ENCODE peak calls at places on chromosomes 7 and 10, in ten cellular contexts. U, C, Z, D, R, Q, E, W, O and N are unnamed samples. For H3K4me1, the result is how much of the 10 kb centered on the place peaks cover.

GRCh38 chr10:8054498-8055407 is at the start of gene GATA3:
- DNase-seq in U (no peak), C (peak), Z (peak), D (no peak), R (no peak), Q (no peak), E (no peak), W (peak), O (peak), N (peak)

GRCh38 chr7:4707980-4708411 is 25.9 kb downstream of the FOXK1 start:
- DNase-seq in U (no peak), C (no peak), Z (peak), D (no peak), R (no peak), Q (no peak), E (no peak), W (peak), O (no peak), N (no peak)

GRCh38 chr7:81111358-81111757 is 192.5 kb upstream of the SEMA3C start:
- DNase-seq in U (no peak), C (no peak), Z (no peak), D (no peak), R (no peak), Q (no peak), E (peak), W (peak), O (no peak), N (no peak)

GRCh38 chr10:96259150-96259549 is 12.2 kb downstream of the BLNK start:
- DNase-seq in U (no peak), C (no peak), Z (no peak), D (no peak), R (no peak), Q (no peak), E (no peak), W (no peak), O (no peak), N (no peak)

GRCh38 chr10:88228130-88228529 is 355.0 kb downstream of the RNLS start:
- DNase-seq in U (no peak), C (no peak), Z (no peak), D (no peak), R (no peak), Q (no peak), E (no peak), W (no peak), O (no peak), N (no peak)

GRCh38 chr7:104231054-104232046 is 23.5 kb upstream of the ORC5 start:
- DNase-seq in U (no peak), C (no peak), Z (peak), D (no peak), R (peak), Q (peak), E (peak), W (peak), O (peak), N (peak)

GRCh38 chr7:137961200-137962177 is 40.4 kb downstream of the CREB3L2 start:
- DNase-seq in U (peak), C (no peak), Z (no peak), D (no peak), R (no peak), Q (no peak), E (no peak), W (no peak), O (no peak), N (no peak)

GRCh38 chr7:152366662-152367061 is 69.1 kb downstream of the KMT2C start:
- DNase-seq in U (no peak), C (no peak), Z (no peak), D (peak), R (no peak), Q (no peak), E (no peak), W (no peak), O (peak), N (no peak)

GRCh38 chr10:82943142-82943541 is 1068.1 kb downstream of the NRG3 start:
- DNase-seq in U (no peak), C (no peak), Z (no peak), D (no peak), R (no peak), Q (no peak), E (no peak), W (no peak), O (no peak), N (no peak)

GRCh38 chr10:92291610-92291859 is 568 bp downstream of the MARCHF5 start:
- DNase-seq in U (no peak), C (no peak), Z (no peak), D (no peak), R (no peak), Q (peak), E (no peak), W (no peak), O (no peak), N (no peak)

GRCh38 chr7:40401406-40401805 is 266.6 kb downstream of the SUGCT start:
- DNase-seq in U (no peak), C (no peak), Z (no peak), D (no peak), R (no peak), Q (no peak), E (no peak), W (no peak), O (no peak), N (no peak)

GRCh38 chr10:95500649-95501048 is 60.5 kb downstream of the SORBS1 start:
- DNase-seq in U (no peak), C (no peak), Z (no peak), D (no peak), R (no peak), Q (no peak), E (no peak), W (no peak), O (no peak), N (no peak)

GRCh38 chr10:76040830-76041220 is 609.4 kb downstream of the LRMDA start:
- DNase-seq in U (no peak), C (no peak), Z (no peak), D (no peak), R (no peak), Q (no peak), E (no peak), W (no peak), O (no peak), N (no peak)
- H3K4me1 ChIP-seq in U (under half), C (under half), Z (under half), D (under half), R (under half), Q (under half), E (under half), W (under half), O (under half), N (under half)

DNA sequence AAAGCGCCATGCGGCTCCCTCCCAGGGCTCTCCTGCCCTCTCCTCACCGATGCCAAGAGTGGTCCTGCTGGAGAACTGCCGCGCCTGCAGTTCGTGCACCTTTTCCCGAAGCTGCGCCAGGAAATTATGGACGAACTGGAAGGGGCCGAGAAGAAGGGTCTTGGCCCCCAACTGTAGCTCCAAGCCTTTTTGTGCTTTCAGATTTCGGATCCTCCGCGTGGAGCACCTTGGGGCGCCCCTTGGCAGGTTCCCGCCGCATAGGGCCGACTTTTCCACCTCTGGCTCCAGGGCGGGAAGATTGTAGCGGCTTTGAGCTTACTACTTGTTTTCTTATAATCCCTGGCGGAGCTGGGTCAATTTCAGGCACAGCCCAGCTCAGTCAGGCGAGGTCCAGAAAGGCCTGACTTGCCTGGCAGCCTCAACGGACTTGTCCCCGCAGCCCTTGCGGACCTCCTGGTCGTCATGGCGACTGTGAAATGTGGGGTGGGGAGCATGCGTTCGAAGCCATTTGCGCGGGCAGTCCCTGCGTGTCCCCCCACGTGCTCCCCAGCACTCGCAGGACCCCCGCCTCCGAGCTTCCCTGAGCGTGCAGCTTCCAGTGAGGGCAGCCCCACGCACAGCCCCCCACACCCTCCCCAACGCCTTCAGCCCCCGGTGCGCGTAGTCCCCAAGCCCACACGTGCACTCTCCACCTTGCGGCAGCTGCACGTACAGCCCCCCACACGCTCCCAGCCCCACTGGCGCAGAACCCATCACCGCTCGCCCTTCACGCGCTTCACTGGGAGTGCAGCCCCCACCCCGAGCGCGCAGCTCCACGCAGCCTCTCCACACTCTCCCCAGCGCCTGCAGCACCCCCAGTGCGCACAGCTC is 129.9 kb downstream of the KBTBD2 start:
- DNase-seq in U (no peak), C (no peak), Z (peak), D (no peak), R (no peak), Q (no peak), E (no peak), W (peak), O (no peak), N (no peak)
- H3K4me3 ChIP-seq in U (no peak), C (no peak), Z (peak), D (no peak), R (no peak), Q (no peak), E (no peak), W (no peak), O (no peak), N (no peak)

GRCh38 chr10:607545-608196 is 81.8 kb downstream of the DIP2C start:
- DNase-seq in U (peak), C (no peak), Z (no peak), D (no peak), R (no peak), Q (no peak), E (no peak), W (no peak), O (peak), N (no peak)
- H3K4me1 ChIP-seq in U (under half), C (under half), Z (under half), D (under half), R (under half), Q (under half), E (under half), W (under half), O (under half), N (under half)

DNA sequence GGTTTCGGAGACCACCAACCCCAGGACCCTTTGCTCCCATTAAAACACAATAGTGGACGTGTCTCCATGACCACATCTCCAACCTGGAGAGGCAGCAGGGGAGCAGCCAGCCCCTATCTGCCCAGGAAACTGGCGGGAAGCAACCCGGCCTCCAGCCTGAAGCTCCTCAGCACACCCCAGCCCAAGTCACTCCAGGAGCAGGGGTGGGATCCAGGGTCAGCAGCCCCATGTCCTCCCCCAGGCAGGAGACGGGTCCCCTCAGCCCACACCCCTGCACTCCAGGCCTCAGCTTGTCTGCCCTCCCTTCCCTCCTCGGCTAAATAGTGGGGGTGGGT is 601 bp downstream of the ADAM8 start:
- DNase-seq in U (no peak), C (no peak), Z (no peak), D (no peak), R (no peak), Q (no peak), E (no peak), W (no peak), O (no peak), N (no peak)
- H3K4me3 ChIP-seq in U (peak), C (peak), Z (peak), D (no peak), R (peak), Q (peak), E (no peak), W (no peak), O (no peak), N (peak)

DNA sequence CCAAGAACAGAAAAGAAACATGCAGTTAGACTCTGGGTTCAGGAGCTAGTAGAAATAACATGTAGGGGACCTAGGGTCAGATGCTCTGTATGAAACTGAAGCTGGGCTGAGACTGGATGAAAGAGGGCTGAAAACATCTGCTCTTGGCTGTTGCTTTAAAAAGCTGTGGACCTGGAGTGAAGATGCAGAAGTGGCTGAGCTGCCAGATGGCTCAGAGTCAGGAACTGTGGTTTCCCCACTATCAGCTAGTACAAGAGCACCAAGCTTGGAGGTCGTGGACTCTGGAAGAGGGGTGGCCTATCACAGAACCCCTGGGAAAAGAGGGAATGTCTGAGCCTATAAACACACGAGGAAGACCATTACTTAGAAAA is 5.9 kb downstream of the ADK start:
- DNase-seq in U (no peak), C (no peak), Z (no peak), D (peak), R (no peak), Q (peak), E (no peak), W (peak), O (no peak), N (no peak)
- H3K4me1 ChIP-seq in U (under half), C (under half), Z (under half), D (under half), R (under half), Q (under half), E (under half), W (under half), O (under half), N (under half)

GRCh38 chr7:101363734-101364374 is 1.2 kb downstream of the COL26A1 start:
- DNase-seq in U (peak), C (peak), Z (peak), D (peak), R (peak), Q (peak), E (peak), W (peak), O (peak), N (no peak)

GRCh38 chr7:101363196-101363733 is 590 bp downstream of the COL26A1 start:
- DNase-seq in U (no peak), C (no peak), Z (no peak), D (no peak), R (peak), Q (no peak), E (no peak), W (no peak), O (peak), N (no peak)

GRCh38 chr7:101367676-101368075 is 5.0 kb downstream of the COL26A1 start:
- DNase-seq in U (no peak), C (no peak), Z (no peak), D (no peak), R (no peak), Q (no peak), E (no peak), W (no peak), O (no peak), N (no peak)

GRCh38 chr7:101365956-101366355 is 3.3 kb downstream of the COL26A1 start:
- DNase-seq in U (no peak), C (no peak), Z (no peak), D (no peak), R (no peak), Q (no peak), E (no peak), W (no peak), O (no peak), N (no peak)

DNA sequence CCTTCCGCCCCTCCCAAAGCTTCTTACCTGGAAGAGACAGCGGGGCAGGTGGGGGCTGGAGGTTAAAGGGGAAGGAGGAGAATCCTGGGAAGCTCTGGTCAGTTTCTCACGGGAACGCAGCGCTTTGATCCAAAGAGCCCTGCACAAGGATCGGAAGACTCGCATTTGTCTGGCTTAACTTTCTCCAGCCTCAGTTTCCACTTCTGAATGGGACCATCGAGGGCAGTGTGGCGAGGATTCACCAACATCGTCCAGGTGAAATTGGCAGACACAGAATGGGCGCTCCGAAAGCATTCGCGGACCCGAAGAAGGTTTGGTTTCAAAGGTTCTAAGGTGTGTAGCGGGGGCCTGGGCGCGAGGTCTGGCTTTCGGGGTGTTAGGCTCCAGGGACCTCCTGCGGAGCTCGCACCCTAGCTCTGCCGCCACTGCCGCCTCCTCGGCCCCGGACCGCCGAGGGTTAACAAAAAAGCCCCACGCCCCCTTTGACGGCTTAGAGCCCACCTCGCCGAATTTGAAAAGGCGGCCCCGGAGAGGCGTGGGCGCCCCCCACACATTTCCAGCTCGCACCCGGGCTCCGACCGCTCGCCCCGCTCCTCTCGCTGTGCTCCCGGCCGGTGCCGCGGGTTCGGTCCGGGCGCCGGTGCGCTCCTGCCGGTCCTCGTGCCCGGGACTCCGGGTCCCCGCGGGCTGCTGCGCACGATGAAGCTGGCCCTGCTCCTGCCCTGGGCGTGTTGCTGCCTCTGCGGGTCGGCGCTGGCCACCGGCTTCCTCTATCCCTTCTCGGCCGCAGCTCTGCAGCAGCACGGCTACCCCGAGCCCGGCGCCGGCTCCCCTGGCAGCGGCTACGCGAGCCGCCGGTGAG is at the start of gene COL26A1:
- DNase-seq in U (no peak), C (no peak), Z (peak), D (peak), R (peak), Q (no peak), E (no peak), W (peak), O (peak), N (no peak)
- H3K4me3 ChIP-seq in U (peak), C (no peak), Z (peak), D (peak), R (peak), Q (peak), E (peak), W (peak), O (peak), N (peak)

GRCh38 chr10:3782456-3783312 is 2.3 kb downstream of the KLF6 start:
- DNase-seq in U (peak), C (peak), Z (no peak), D (peak), R (no peak), Q (peak), E (peak), W (peak), O (peak), N (no peak)
- H3K4me1 ChIP-seq in U (under half), C (half or more), Z (under half), D (under half), R (under half), Q (under half), E (under half), W (under half), O (under half), N (under half)

GRCh38 chr7:25105911-25106310 is 19.1 kb downstream of the CYCS start:
- DNase-seq in U (no peak), C (no peak), Z (no peak), D (no peak), R (no peak), Q (no peak), E (no peak), W (no peak), O (no peak), N (no peak)

GRCh38 chr7:25103766-25104165 is 21.3 kb downstream of the CYCS start:
- DNase-seq in U (no peak), C (no peak), Z (no peak), D (no peak), R (no peak), Q (no peak), E (no peak), W (no peak), O (no peak), N (no peak)

GRCh38 chr7:25098096-25099046 is 26.7 kb downstream of the CYCS start:
- DNase-seq in U (no peak), C (peak), Z (peak), D (peak), R (peak), Q (peak), E (no peak), W (peak), O (no peak), N (no peak)

DNA sequence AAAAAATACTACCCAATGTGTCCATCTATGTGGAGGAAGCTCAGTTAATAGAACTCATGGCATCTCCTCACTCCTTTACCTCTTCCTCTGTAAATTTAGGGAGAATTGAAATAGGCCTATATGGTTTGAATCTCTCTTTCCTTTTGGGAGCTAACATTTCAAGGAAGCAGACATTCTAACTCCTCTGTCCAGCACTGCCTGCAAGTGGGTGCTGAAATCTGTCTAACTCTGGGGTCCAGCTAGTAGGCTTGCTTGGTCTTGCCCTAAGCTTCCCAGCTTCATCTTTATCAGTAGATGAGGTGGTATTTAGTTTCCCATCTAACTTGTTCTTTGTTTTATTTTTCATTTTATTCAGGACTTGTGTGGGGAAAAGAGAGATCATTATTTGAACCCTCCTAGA is 23.2 kb downstream of the CYCS start:
- DNase-seq in U (no peak), C (no peak), Z (no peak), D (no peak), R (no peak), Q (no peak), E (no peak), W (no peak), O (no peak), N (no peak)
- H3K4me3 ChIP-seq in U (no peak), C (no peak), Z (no peak), D (no peak), R (no peak), Q (no peak), E (no peak), W (no peak), O (no peak), N (no peak)

GRCh38 chr7:50724526-50725520 is 57.9 kb downstream of the GRB10 start:
- DNase-seq in U (no peak), C (no peak), Z (no peak), D (no peak), R (no peak), Q (no peak), E (no peak), W (no peak), O (no peak), N (no peak)
- H3K4me1 ChIP-seq in U (under half), C (under half), Z (under half), D (under half), R (under half), Q (under half), E (under half), W (under half), O (under half), N (under half)